ENCODE peak calls at places on chromosomes 7 and 10, in six cellular contexts. Q, X, K, S, C and Y are unnamed samples.

GRCh38 chr10:77877461-77878344 is 48.9 kb downstream of the DLG5 start:
- DNase-seq in Q (no peak), X (no peak), K (no peak), S (peak; percentile 44), C (peak; percentile 72), Y (no peak)

GRCh38 chr10:13822475-13822874 is 235.7 kb downstream of the PRPF18 start:
- DNase-seq in Q (no peak), X (no peak), K (no peak), S (no peak), C (no peak), Y (no peak)

GRCh38 chr10:95183132-95183450 is 10.9 kb upstream of the ACSM6 start:
- DNase-seq in Q (no peak), X (no peak), K (no peak), S (no peak), C (no peak), Y (no peak)

GRCh38 chr7:99733448-99733847 is 1.5 kb downstream of the CYP3A7 start:
- DNase-seq in Q (no peak), X (no peak), K (no peak), S (no peak), C (no peak), Y (no peak)

GRCh38 chr10:61166489-61166888 is 222.5 kb upstream of the RHOBTB1 start:
- DNase-seq in Q (no peak), X (no peak), K (no peak), S (no peak), C (no peak), Y (no peak)

GRCh38 chr7:108454317-108454673 is 1.9 kb downstream of the NRCAM start:
- DNase-seq in Q (no peak), X (no peak), K (no peak), S (no peak), C (no peak), Y (no peak)

GRCh38 chr7:151244871-151245346 is 3.6 kb downstream of the SMARCD3 start:
- DNase-seq in Q (no peak), X (peak; percentile 33), K (no peak), S (no peak), C (peak; percentile 3), Y (no peak)

GRCh38 chr10:79377557-79378382 is 30.5 kb downstream of the PPIF start:
- DNase-seq in Q (no peak), X (no peak), K (no peak), S (no peak), C (no peak), Y (no peak)

GRCh38 chr7:116969371-116969902 is 16.1 kb downstream of the ST7 start:
- DNase-seq in Q (no peak), X (no peak), K (no peak), S (no peak), C (no peak), Y (no peak)

GRCh38 chr7:94882891-94883290 is 24.5 kb upstream of the PPP1R9A start:
- DNase-seq in Q (no peak), X (no peak), K (peak; percentile 56), S (no peak), C (no peak), Y (no peak)

GRCh38 chr7:68800316-68800715 is 798.0 kb upstream of the AUTS2 start:
- DNase-seq in Q (no peak), X (no peak), K (no peak), S (no peak), C (no peak), Y (no peak)

GRCh38 chr7:12434012-12434642 is 30.5 kb upstream of the VWDE start:
- DNase-seq in Q (no peak), X (no peak), K (peak; percentile 37), S (no peak), C (no peak), Y (no peak)

GRCh38 chr7:142916508-142916907 is 17.0 kb downstream of the TRPV5 start:
- DNase-seq in Q (no peak), X (peak; percentile 2), K (no peak), S (no peak), C (no peak), Y (no peak)

GRCh38 chr7:66330961-66331360 is 125.8 kb downstream of the TPST1 start:
- DNase-seq in Q (peak; percentile 30), X (peak; percentile 76), K (no peak), S (no peak), C (peak; percentile 43), Y (no peak)

GRCh38 chr7:154978045-154978444 is 24.9 kb downstream of the PAXIP1 start:
- DNase-seq in Q (no peak), X (no peak), K (no peak), S (no peak), C (no peak), Y (no peak)

GRCh38 chr7:149801816-149802215 is 28.4 kb upstream of the ZNF467 start:
- DNase-seq in Q (no peak), X (no peak), K (no peak), S (no peak), C (no peak), Y (no peak)

GRCh38 chr10:104824378-104825006 is 183.4 kb downstream of the SORCS3 start:
- DNase-seq in Q (no peak), X (no peak), K (peak; percentile 25), S (peak; percentile 26), C (peak; percentile 73), Y (peak; percentile 13)

GRCh38 chr7:47714669-47715607 is 133.0 kb upstream of the TNS3 start:
- DNase-seq in Q (no peak), X (no peak), K (no peak), S (no peak), C (no peak), Y (no peak)

GRCh38 chr10:57830877-57831535 is 436.7 kb downstream of the IPMK start:
- DNase-seq in Q (no peak), X (no peak), K (no peak), S (no peak), C (no peak), Y (no peak)

GRCh38 chr7:91396-92158 is 100.8 kb upstream of the FAM20C start:
- DNase-seq in Q (no peak), X (no peak), K (no peak), S (no peak), C (no peak), Y (no peak)

GRCh38 chr10:118547282-118547681 is 48.2 kb downstream of the PRLHR start:
- DNase-seq in Q (no peak), X (no peak), K (no peak), S (no peak), C (no peak), Y (no peak)

GRCh38 chr10:72375173-72375572 is 20.5 kb upstream of the DNAJB12 start:
- DNase-seq in Q (no peak), X (no peak), K (no peak), S (no peak), C (peak; percentile 44), Y (no peak)

GRCh38 chr10:34297551-34298370 is 517.3 kb downstream of the PARD3 start:
- DNase-seq in Q (peak; percentile 43), X (no peak), K (peak; percentile 71), S (no peak), C (no peak), Y (no peak)

DNA sequence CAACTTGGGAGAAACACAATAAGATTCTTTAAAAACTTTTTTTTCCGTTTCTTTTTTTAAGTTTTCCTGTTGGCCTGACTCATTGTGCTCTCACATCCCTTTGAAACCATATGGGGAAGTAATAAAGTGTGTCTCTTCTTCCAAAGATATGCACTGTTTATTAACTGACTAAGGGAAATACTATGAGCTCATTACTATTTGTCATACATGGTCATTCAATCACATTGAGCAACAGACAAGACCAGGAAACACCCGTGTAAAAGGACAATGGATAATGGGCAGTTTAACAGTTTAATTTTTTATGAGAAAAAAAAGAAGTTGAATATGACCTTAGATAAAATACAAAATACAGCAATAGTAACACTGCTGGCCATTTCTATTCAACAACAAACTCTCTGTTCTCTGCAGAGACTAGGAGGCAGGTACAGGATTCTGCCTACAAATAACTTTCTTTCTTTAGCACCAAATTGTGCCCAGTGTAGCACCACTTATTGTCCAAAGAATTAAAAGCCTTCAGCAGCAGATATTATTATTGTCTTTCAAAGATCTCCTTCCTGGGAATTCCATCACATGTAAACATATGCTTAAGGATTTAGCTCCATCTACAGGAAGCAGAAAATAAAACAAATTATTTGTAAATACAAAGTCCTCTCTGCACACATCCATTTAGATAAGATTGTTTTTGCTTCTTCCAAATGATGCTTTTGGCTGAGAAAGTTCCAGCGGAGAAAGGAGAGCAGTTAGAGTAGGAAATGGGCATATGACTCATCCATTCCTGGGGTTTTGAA is 55.0 kb upstream of the AKR1E2 start:
- DNase-seq in Q (no peak), X (no peak), K (peak; percentile 83), S (no peak), C (peak; percentile 13), Y (no peak)
- TF ChIP-seq CTCF in Q (no peak), X (peak; percentile 36), K (peak; percentile 41), S (peak; percentile 9), C (peak; percentile 34), Y (no peak)

GRCh38 chr10:47408606-47409005 is 24.5 kb upstream of the ZNF488 start:
- DNase-seq in Q (no peak), X (no peak), K (no peak), S (no peak), C (no peak), Y (no peak)

GRCh38 chr10:47405829-47406547 is 21.9 kb upstream of the ZNF488 start:
- DNase-seq in Q (no peak), X (no peak), K (peak; percentile 38), S (no peak), C (no peak), Y (no peak)

GRCh38 chr10:47404937-47405336 is 20.8 kb upstream of the ZNF488 start:
- DNase-seq in Q (no peak), X (no peak), K (no peak), S (no peak), C (no peak), Y (no peak)

GRCh38 chr10:47406548-47406869 is 22.4 kb upstream of the ZNF488 start:
- DNase-seq in Q (no peak), X (no peak), K (no peak), S (no peak), C (no peak), Y (no peak)

GRCh38 chr10:47406870-47407648 is 23.0 kb upstream of the ZNF488 start:
- DNase-seq in Q (no peak), X (no peak), K (peak; percentile 98), S (peak; percentile 57), C (no peak), Y (no peak)
- H3K27ac ChIP-seq in Q (no peak overlapping the region), X (no peak overlapping the region), K (peak overlapping the region; percentile 96), S (peak overlapping the region; percentile 73), C (no peak overlapping the region), Y (no peak overlapping the region)

DNA sequence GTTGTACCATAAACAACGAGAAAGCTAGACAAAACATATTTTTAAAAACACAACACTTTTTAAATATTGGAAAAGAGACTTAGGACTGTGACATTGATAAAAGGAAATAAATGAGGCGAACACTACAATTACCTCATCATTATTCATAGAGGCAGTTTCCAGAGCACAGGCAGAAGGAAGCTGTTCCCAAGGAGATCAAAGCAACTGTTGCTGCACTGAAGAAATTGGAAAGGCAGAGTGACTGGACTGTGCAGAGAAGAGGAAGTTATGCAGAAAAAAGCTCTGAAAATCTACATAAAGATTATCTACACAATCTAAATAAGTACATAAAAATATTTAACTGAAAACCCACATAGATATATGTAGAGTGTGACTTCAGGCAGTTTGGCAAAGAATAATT is 32.8 kb downstream of the MYO3A start:
- DNase-seq in Q (no peak), X (no peak), K (no peak), S (no peak), C (no peak), Y (no peak)
- H3K27me3 ChIP-seq in Q (no peaks in the 10 kb centered on the region), X (no peaks in the 10 kb centered on the region), K (no peaks in the 10 kb centered on the region), S (no peaks in the 10 kb centered on the region), C (no peaks in the 10 kb centered on the region), Y (no peaks in the 10 kb centered on the region)

GRCh38 chr7:46283852-46284251 is 362.8 kb upstream of the IGFBP3 start:
- DNase-seq in Q (no peak), X (no peak), K (no peak), S (no peak), C (no peak), Y (no peak)
- TF ChIP-seq CTCF in Q (no peak), X (no peak), K (no peak), S (no peak), C (no peak), Y (no peak)

GRCh38 chr7:29384277-29384676 is 179.4 kb upstream of the PRR15 start:
- DNase-seq in Q (no peak), X (no peak), K (no peak), S (no peak), C (no peak), Y (no peak)
- H3K27ac ChIP-seq in Q (no peak overlapping the region), X (no peak overlapping the region), K (no peak overlapping the region), S (no peak overlapping the region), C (no peak overlapping the region), Y (no peak overlapping the region)